ENCODE peak calls at places on chromosomes 6 and 20, in nine cellular contexts. One of them, this sample, is unnamed.

GRCh38 chr6:45613678-45614077 is 235.9 kb upstream of the SUPT3H start:
- DNase-seq in OCI-M1: no peak
- DNase-seq in NCI-H1930: no peak
- DNase-seq in NCI-H524: no peak
- DNase-seq in KG1: no peak
- DNase-seq in CMK: no peak
- DNase-seq in 8988T: no peak
- DNase-seq in activated T-cell treated with anti-CD3 and anti-CD28 coated beads for 1 hour: no peak
- DNase-seq in AG10803: peak; percentile 90
- DNase-seq in this sample: no peak

GRCh38 chr20:50004175-50004574 is 21.4 kb downstream of the SNAI1 start:
- DNase-seq in OCI-M1: no peak
- DNase-seq in NCI-H1930: no peak
- DNase-seq in NCI-H524: no peak
- DNase-seq in KG1: no peak
- DNase-seq in CMK: no peak
- DNase-seq in 8988T: no peak
- DNase-seq in activated T-cell treated with anti-CD3 and anti-CD28 coated beads for 1 hour: no peak
- DNase-seq in AG10803: no peak
- DNase-seq in this sample: no peak

GRCh38 chr20:433300-433975 is 25.3 kb downstream of the RBCK1 start:
- DNase-seq in OCI-M1: no peak
- DNase-seq in NCI-H1930: no peak
- DNase-seq in NCI-H524: no peak
- DNase-seq in KG1: no peak
- DNase-seq in CMK: no peak
- DNase-seq in 8988T: no peak
- DNase-seq in activated T-cell treated with anti-CD3 and anti-CD28 coated beads for 1 hour: no peak
- DNase-seq in AG10803: no peak
- DNase-seq in this sample: peak; percentile 52

GRCh38 chr20:56924316-56924975 is 295.3 kb downstream of the TFAP2C start:
- DNase-seq in OCI-M1: no peak
- DNase-seq in NCI-H1930: no peak
- DNase-seq in NCI-H524: no peak
- DNase-seq in KG1: no peak
- DNase-seq in CMK: no peak
- DNase-seq in 8988T: no peak
- DNase-seq in activated T-cell treated with anti-CD3 and anti-CD28 coated beads for 1 hour: no peak
- DNase-seq in AG10803: no peak
- DNase-seq in this sample: no peak

GRCh38 chr20:6909608-6910007 is 142.1 kb downstream of the BMP2 start:
- DNase-seq in OCI-M1: no peak
- DNase-seq in NCI-H1930: no peak
- DNase-seq in NCI-H524: no peak
- DNase-seq in KG1: no peak
- DNase-seq in CMK: no peak
- DNase-seq in 8988T: no peak
- DNase-seq in activated T-cell treated with anti-CD3 and anti-CD28 coated beads for 1 hour: no peak
- DNase-seq in AG10803: no peak
- DNase-seq in this sample: no peak

GRCh38 chr6:41626022-41626421 is 12.2 kb upstream of the MDFI start:
- DNase-seq in OCI-M1: no peak
- DNase-seq in NCI-H1930: no peak
- DNase-seq in NCI-H524: no peak
- DNase-seq in KG1: no peak
- DNase-seq in CMK: no peak
- DNase-seq in 8988T: no peak
- DNase-seq in activated T-cell treated with anti-CD3 and anti-CD28 coated beads for 1 hour: no peak
- DNase-seq in AG10803: no peak
- DNase-seq in this sample: no peak

GRCh38 chr20:24770628-24771556 is 178.2 kb upstream of the CST7 start:
- DNase-seq in OCI-M1: no peak
- DNase-seq in NCI-H1930: no peak
- DNase-seq in NCI-H524: no peak
- DNase-seq in KG1: no peak
- DNase-seq in CMK: no peak
- DNase-seq in 8988T: no peak
- DNase-seq in activated T-cell treated with anti-CD3 and anti-CD28 coated beads for 1 hour: no peak
- DNase-seq in AG10803: no peak
- DNase-seq in this sample: no peak

GRCh38 chr6:41591859-41592502 is 45.8 kb downstream of the FOXP4 start:
- DNase-seq in OCI-M1: peak; percentile 86
- DNase-seq in NCI-H1930: peak; percentile 32
- DNase-seq in NCI-H524: peak; percentile 53
- DNase-seq in KG1: peak; percentile 12
- DNase-seq in CMK: peak; percentile 30
- DNase-seq in 8988T: peak; percentile 85
- DNase-seq in activated T-cell treated with anti-CD3 and anti-CD28 coated beads for 1 hour: peak; percentile 77
- DNase-seq in AG10803: peak; percentile 41
- DNase-seq in this sample: peak; percentile 27

GRCh38 chr6:7542878-7543394 is 1.5 kb downstream of the DSP start:
- DNase-seq in OCI-M1: no peak
- DNase-seq in NCI-H1930: peak; percentile 38
- DNase-seq in NCI-H524: peak; percentile 5
- DNase-seq in KG1: no peak
- DNase-seq in CMK: no peak
- DNase-seq in 8988T: peak; percentile 68
- DNase-seq in activated T-cell treated with anti-CD3 and anti-CD28 coated beads for 1 hour: no peak
- DNase-seq in AG10803: peak; percentile 78
- DNase-seq in this sample: no peak

GRCh38 chr6:87832025-87832825 is 130.2 kb upstream of the AKIRIN2 start:
- DNase-seq in OCI-M1: peak; percentile 81
- DNase-seq in NCI-H1930: no peak
- DNase-seq in NCI-H524: no peak
- DNase-seq in KG1: no peak
- DNase-seq in CMK: no peak
- DNase-seq in 8988T: no peak
- DNase-seq in activated T-cell treated with anti-CD3 and anti-CD28 coated beads for 1 hour: no peak
- DNase-seq in AG10803: peak; percentile 24
- DNase-seq in this sample: peak; percentile 35

GRCh38 chr6:157527471-157527907 is 146.5 kb downstream of the ZDHHC14 start:
- DNase-seq in OCI-M1: peak; percentile 82
- DNase-seq in NCI-H1930: no peak
- DNase-seq in NCI-H524: no peak
- DNase-seq in KG1: no peak
- DNase-seq in CMK: no peak
- DNase-seq in 8988T: no peak
- DNase-seq in activated T-cell treated with anti-CD3 and anti-CD28 coated beads for 1 hour: no peak
- DNase-seq in AG10803: no peak
- DNase-seq in this sample: no peak

GRCh38 chr6:167574431-167575097 is 249.7 kb downstream of the TTLL2 start:
- DNase-seq in OCI-M1: no peak
- DNase-seq in NCI-H1930: no peak
- DNase-seq in NCI-H524: no peak
- DNase-seq in KG1: no peak
- DNase-seq in CMK: no peak
- DNase-seq in 8988T: no peak
- DNase-seq in activated T-cell treated with anti-CD3 and anti-CD28 coated beads for 1 hour: no peak
- DNase-seq in AG10803: no peak
- DNase-seq in this sample: no peak

GRCh38 chr6:142162780-142163179 is 15.7 kb downstream of the VTA1 start:
- DNase-seq in OCI-M1: no peak
- DNase-seq in NCI-H1930: no peak
- DNase-seq in NCI-H524: no peak
- DNase-seq in KG1: no peak
- DNase-seq in CMK: no peak
- DNase-seq in 8988T: no peak
- DNase-seq in activated T-cell treated with anti-CD3 and anti-CD28 coated beads for 1 hour: no peak
- DNase-seq in AG10803: no peak
- DNase-seq in this sample: no peak

GRCh38 chr6:123383718-123384117 is 253.0 kb downstream of the TRDN start:
- DNase-seq in OCI-M1: no peak
- DNase-seq in NCI-H1930: no peak
- DNase-seq in NCI-H524: no peak
- DNase-seq in KG1: no peak
- DNase-seq in CMK: no peak
- DNase-seq in 8988T: no peak
- DNase-seq in activated T-cell treated with anti-CD3 and anti-CD28 coated beads for 1 hour: no peak
- DNase-seq in AG10803: no peak
- DNase-seq in this sample: no peak

GRCh38 chr6:75852721-75853120 is 103.7 kb downstream of the MYO6 start:
- DNase-seq in OCI-M1: peak; percentile 63
- DNase-seq in NCI-H1930: no peak
- DNase-seq in NCI-H524: no peak
- DNase-seq in KG1: no peak
- DNase-seq in CMK: no peak
- DNase-seq in 8988T: no peak
- DNase-seq in activated T-cell treated with anti-CD3 and anti-CD28 coated beads for 1 hour: no peak
- DNase-seq in AG10803: no peak
- DNase-seq in this sample: no peak

GRCh38 chr6:106973841-106974336 is 640 bp downstream of the CD24 start:
- DNase-seq in OCI-M1: peak; percentile 60
- DNase-seq in NCI-H1930: peak; percentile 12
- DNase-seq in NCI-H524: no peak
- DNase-seq in KG1: no peak
- DNase-seq in CMK: no peak
- DNase-seq in 8988T: peak; percentile 20
- DNase-seq in activated T-cell treated with anti-CD3 and anti-CD28 coated beads for 1 hour: no peak
- DNase-seq in AG10803: no peak
- DNase-seq in this sample: no peak

GRCh38 chr6:7222197-7222596 is 90.8 kb downstream of the SSR1 start:
- DNase-seq in OCI-M1: no peak
- DNase-seq in NCI-H1930: no peak
- DNase-seq in NCI-H524: no peak
- DNase-seq in KG1: no peak
- DNase-seq in CMK: no peak
- DNase-seq in 8988T: no peak
- DNase-seq in activated T-cell treated with anti-CD3 and anti-CD28 coated beads for 1 hour: no peak
- DNase-seq in AG10803: no peak
- DNase-seq in this sample: no peak

GRCh38 chr6:1544603-1545002 is 65.1 kb upstream of the FOXC1 start:
- DNase-seq in OCI-M1: no peak
- DNase-seq in NCI-H1930: no peak
- DNase-seq in NCI-H524: no peak
- DNase-seq in KG1: no peak
- DNase-seq in CMK: no peak
- DNase-seq in 8988T: no peak
- DNase-seq in activated T-cell treated with anti-CD3 and anti-CD28 coated beads for 1 hour: no peak
- DNase-seq in AG10803: no peak
- DNase-seq in this sample: no peak

GRCh38 chr20:19779634-19780033 is 21.6 kb downstream of the RIN2 start:
- DNase-seq in OCI-M1: no peak
- DNase-seq in NCI-H1930: no peak
- DNase-seq in NCI-H524: no peak
- DNase-seq in KG1: no peak
- DNase-seq in CMK: no peak
- DNase-seq in 8988T: no peak
- DNase-seq in activated T-cell treated with anti-CD3 and anti-CD28 coated beads for 1 hour: no peak
- DNase-seq in AG10803: no peak
- DNase-seq in this sample: no peak

GRCh38 chr20:23588434-23589403 is 17.0 kb downstream of the CST9 start:
- DNase-seq in OCI-M1: no peak
- DNase-seq in NCI-H1930: no peak
- DNase-seq in NCI-H524: no peak
- DNase-seq in KG1: no peak
- DNase-seq in CMK: no peak
- DNase-seq in 8988T: no peak
- DNase-seq in activated T-cell treated with anti-CD3 and anti-CD28 coated beads for 1 hour: no peak
- DNase-seq in AG10803: no peak
- DNase-seq in this sample: no peak

GRCh38 chr20:10047427-10047826 is 12.6 kb downstream of the ANKEF1 start:
- DNase-seq in OCI-M1: peak; percentile 33
- DNase-seq in NCI-H1930: peak; percentile 5
- DNase-seq in NCI-H524: no peak
- DNase-seq in KG1: no peak
- DNase-seq in CMK: no peak
- DNase-seq in 8988T: peak; percentile 19
- DNase-seq in activated T-cell treated with anti-CD3 and anti-CD28 coated beads for 1 hour: no peak
- DNase-seq in AG10803: no peak
- DNase-seq in this sample: no peak

This sample was measured in RCC 7860.